ENCODE peak calls at places on chromosomes 6 and 20, in seven cellular contexts. One of them, this sample, is unnamed.

GRCh38 chr6:90469906-90470305 is 117.0 kb downstream of the MAP3K7 start:
- DNase-seq in IMR-90: no peak
- DNase-seq in transverse colon: no peak
- DNase-seq in heart right ventricle: no peak
- DNase-seq in BJ: no peak
- DNase-seq in psoas muscle: no peak
- DNase-seq in naive thymus-derived CD4-positive, alpha-beta T cell: no peak
- DNase-seq in this sample: peak; percentile 7

GRCh38 chr20:22993823-22994222 is 41.3 kb upstream of the SSTR4 start:
- DNase-seq in IMR-90: no peak
- DNase-seq in heart right ventricle: no peak
- DNase-seq in psoas muscle: no peak
- DNase-seq in transverse colon: no peak
- DNase-seq in naive thymus-derived CD4-positive, alpha-beta T cell: no peak
- DNase-seq in BJ: no peak
- DNase-seq in this sample: no peak

GRCh38 chr20:62087227-62087626 is 21.5 kb upstream of the TAF4 start:
- DNase-seq in psoas muscle: no peak
- DNase-seq in IMR-90: no peak
- DNase-seq in heart right ventricle: no peak
- DNase-seq in BJ: no peak
- DNase-seq in transverse colon: no peak
- DNase-seq in naive thymus-derived CD4-positive, alpha-beta T cell: no peak
- DNase-seq in this sample: no peak

GRCh38 chr6:37119387-37119886 is 50.5 kb upstream of the PIM1 start:
- DNase-seq in BJ: no peak
- DNase-seq in transverse colon: no peak
- DNase-seq in psoas muscle: no peak
- DNase-seq in heart right ventricle: no peak
- DNase-seq in IMR-90: no peak
- DNase-seq in naive thymus-derived CD4-positive, alpha-beta T cell: no peak
- DNase-seq in this sample: no peak

GRCh38 chr6:3869632-3870527 is 20.7 kb downstream of the FAM50B start:
- DNase-seq in heart right ventricle: no peak
- DNase-seq in transverse colon: peak; percentile 19
- DNase-seq in psoas muscle: no peak
- DNase-seq in IMR-90: no peak
- DNase-seq in BJ: no peak
- DNase-seq in naive thymus-derived CD4-positive, alpha-beta T cell: no peak
- DNase-seq in this sample: no peak

GRCh38 chr6:157513619-157514485 is 132.9 kb downstream of the ZDHHC14 start:
- DNase-seq in IMR-90: no peak
- DNase-seq in psoas muscle: no peak
- DNase-seq in BJ: no peak
- DNase-seq in heart right ventricle: no peak
- DNase-seq in transverse colon: no peak
- DNase-seq in naive thymus-derived CD4-positive, alpha-beta T cell: no peak
- DNase-seq in this sample: no peak

GRCh38 chr6:159853735-159854134 is 37.1 kb upstream of the MAS1 start:
- DNase-seq in BJ: no peak
- DNase-seq in naive thymus-derived CD4-positive, alpha-beta T cell: no peak
- DNase-seq in heart right ventricle: no peak
- DNase-seq in psoas muscle: no peak
- DNase-seq in IMR-90: no peak
- DNase-seq in transverse colon: no peak
- DNase-seq in this sample: no peak

GRCh38 chr6:131766631-131767030 is 41.2 kb upstream of the ENPP1 start:
- DNase-seq in transverse colon: no peak
- DNase-seq in heart right ventricle: no peak
- DNase-seq in BJ: no peak
- DNase-seq in naive thymus-derived CD4-positive, alpha-beta T cell: no peak
- DNase-seq in IMR-90: no peak
- DNase-seq in psoas muscle: no peak
- DNase-seq in this sample: no peak

GRCh38 chr6:106789436-106790145 is 160.2 kb downstream of the QRSL1 start:
- DNase-seq in psoas muscle: no peak
- DNase-seq in naive thymus-derived CD4-positive, alpha-beta T cell: no peak
- DNase-seq in heart right ventricle: no peak
- DNase-seq in transverse colon: no peak
- DNase-seq in BJ: no peak
- DNase-seq in IMR-90: no peak
- DNase-seq in this sample: no peak

GRCh38 chr6:30824698-30825097 is 59.6 kb upstream of the DDR1 start:
- DNase-seq in heart right ventricle: no peak
- DNase-seq in psoas muscle: no peak
- DNase-seq in IMR-90: no peak
- DNase-seq in naive thymus-derived CD4-positive, alpha-beta T cell: no peak
- DNase-seq in transverse colon: peak; percentile 29
- DNase-seq in BJ: no peak
- DNase-seq in this sample: no peak

GRCh38 chr6:119658917-119659316 is 309.4 kb upstream of the MAN1A1 start:
- DNase-seq in BJ: no peak
- DNase-seq in psoas muscle: no peak
- DNase-seq in transverse colon: no peak
- DNase-seq in heart right ventricle: no peak
- DNase-seq in naive thymus-derived CD4-positive, alpha-beta T cell: no peak
- DNase-seq in IMR-90: no peak
- DNase-seq in this sample: no peak

GRCh38 chr20:46811328-46812084 is 83.1 kb upstream of the EYA2 start:
- DNase-seq in IMR-90: no peak
- DNase-seq in transverse colon: no peak
- DNase-seq in psoas muscle: no peak
- DNase-seq in heart right ventricle: no peak
- DNase-seq in naive thymus-derived CD4-positive, alpha-beta T cell: no peak
- DNase-seq in BJ: no peak
- DNase-seq in this sample: no peak

GRCh38 chr20:39862613-39863012 is 826.4 kb downstream of the MAFB start:
- DNase-seq in IMR-90: no peak
- DNase-seq in naive thymus-derived CD4-positive, alpha-beta T cell: no peak
- DNase-seq in psoas muscle: no peak
- DNase-seq in transverse colon: no peak
- DNase-seq in heart right ventricle: no peak
- DNase-seq in BJ: no peak
- DNase-seq in this sample: peak; percentile 62

GRCh38 chr6:96089173-96089572 is 73.4 kb downstream of the FUT9 start:
- DNase-seq in BJ: no peak
- DNase-seq in psoas muscle: no peak
- DNase-seq in heart right ventricle: no peak
- DNase-seq in IMR-90: no peak
- DNase-seq in naive thymus-derived CD4-positive, alpha-beta T cell: no peak
- DNase-seq in transverse colon: no peak
- DNase-seq in this sample: no peak

GRCh38 chr20:8530022-8530421 is 398.0 kb downstream of the PLCB1 start:
- DNase-seq in naive thymus-derived CD4-positive, alpha-beta T cell: no peak
- DNase-seq in transverse colon: no peak
- DNase-seq in BJ: no peak
- DNase-seq in IMR-90: peak; percentile 23
- DNase-seq in heart right ventricle: no peak
- DNase-seq in psoas muscle: no peak
- DNase-seq in this sample: peak; percentile 41

GRCh38 chr6:12118604-12119003 is 106.5 kb downstream of the HIVEP1 start:
- DNase-seq in naive thymus-derived CD4-positive, alpha-beta T cell: no peak
- DNase-seq in psoas muscle: no peak
- DNase-seq in BJ: no peak
- DNase-seq in IMR-90: no peak
- DNase-seq in heart right ventricle: no peak
- DNase-seq in transverse colon: no peak
- DNase-seq in this sample: no peak

GRCh38 chr20:34637245-34638185 is 39.4 kb downstream of the PIGU start:
- DNase-seq in transverse colon: no peak
- DNase-seq in BJ: peak; percentile 61
- DNase-seq in psoas muscle: no peak
- DNase-seq in naive thymus-derived CD4-positive, alpha-beta T cell: no peak
- DNase-seq in IMR-90: peak; percentile 80
- DNase-seq in heart right ventricle: no peak
- DNase-seq in this sample: peak; percentile 95

GRCh38 chr6:108238321-108238720 is 22.5 kb downstream of the SNX3 start:
- DNase-seq in heart right ventricle: no peak
- DNase-seq in naive thymus-derived CD4-positive, alpha-beta T cell: no peak
- DNase-seq in BJ: no peak
- DNase-seq in psoas muscle: no peak
- DNase-seq in transverse colon: no peak
- DNase-seq in IMR-90: no peak
- DNase-seq in this sample: no peak

GRCh38 chr6:23414204-23414501 is 711.9 kb upstream of the NRSN1 start:
- DNase-seq in psoas muscle: no peak
- DNase-seq in transverse colon: no peak
- DNase-seq in naive thymus-derived CD4-positive, alpha-beta T cell: no peak
- DNase-seq in BJ: peak; percentile 54
- DNase-seq in IMR-90: peak; percentile 92
- DNase-seq in heart right ventricle: no peak
- DNase-seq in this sample: peak; percentile 89

GRCh38 chr6:10033223-10033829 is 381.5 kb downstream of the TFAP2A start:
- DNase-seq in BJ: no peak
- DNase-seq in naive thymus-derived CD4-positive, alpha-beta T cell: no peak
- DNase-seq in heart right ventricle: no peak
- DNase-seq in transverse colon: no peak
- DNase-seq in IMR-90: no peak
- DNase-seq in psoas muscle: no peak
- DNase-seq in this sample: peak; percentile 39

GRCh38 chr20:9185511-9185910 is 116.6 kb downstream of the PLCB4 start:
- DNase-seq in naive thymus-derived CD4-positive, alpha-beta T cell: no peak
- DNase-seq in psoas muscle: no peak
- DNase-seq in BJ: no peak
- DNase-seq in transverse colon: no peak
- DNase-seq in IMR-90: peak; percentile 89
- DNase-seq in heart right ventricle: no peak
- DNase-seq in this sample: peak; percentile 25

GRCh38 chr20:53916173-53916512 is 154.3 kb downstream of the BCAS1 start:
- DNase-seq in psoas muscle: no peak
- DNase-seq in transverse colon: no peak
- DNase-seq in IMR-90: no peak
- DNase-seq in BJ: no peak
- DNase-seq in naive thymus-derived CD4-positive, alpha-beta T cell: no peak
- DNase-seq in heart right ventricle: no peak
- DNase-seq in this sample: no peak

GRCh38 chr20:53911301-53911700 is 159.1 kb downstream of the BCAS1 start:
- DNase-seq in BJ: no peak
- DNase-seq in naive thymus-derived CD4-positive, alpha-beta T cell: no peak
- DNase-seq in IMR-90: no peak
- DNase-seq in heart right ventricle: no peak
- DNase-seq in transverse colon: peak; percentile 3
- DNase-seq in psoas muscle: no peak
- DNase-seq in this sample: no peak

GRCh38 chr20:53914861-53915458 is 155.4 kb downstream of the BCAS1 start:
- DNase-seq in psoas muscle: no peak
- DNase-seq in transverse colon: no peak
- DNase-seq in IMR-90: no peak
- DNase-seq in naive thymus-derived CD4-positive, alpha-beta T cell: no peak
- DNase-seq in heart right ventricle: no peak
- DNase-seq in BJ: no peak
- DNase-seq in this sample: peak; percentile 34

GRCh38 chr20:53915459-53916172 is 154.8 kb downstream of the BCAS1 start:
- DNase-seq in transverse colon: peak; percentile 99
- DNase-seq in psoas muscle: peak; percentile 95
- DNase-seq in BJ: peak; percentile 64
- DNase-seq in IMR-90: peak; percentile 86
- DNase-seq in heart right ventricle: peak; percentile 96
- DNase-seq in naive thymus-derived CD4-positive, alpha-beta T cell: peak; percentile 86
- DNase-seq in this sample: peak; percentile 98

GRCh38 chr20:53914091-53914860 is 156.1 kb downstream of the BCAS1 start:
- DNase-seq in BJ: no peak
- DNase-seq in IMR-90: peak; percentile 64
- DNase-seq in heart right ventricle: no peak
- DNase-seq in psoas muscle: no peak
- DNase-seq in naive thymus-derived CD4-positive, alpha-beta T cell: no peak
- DNase-seq in transverse colon: peak; percentile 8
- DNase-seq in this sample: peak; percentile 50
- H3K4me3 ChIP-seq in BJ: no peak overlapping the region
- H3K4me3 ChIP-seq in IMR-90: no peak overlapping the region
- H3K4me3 ChIP-seq in heart right ventricle: peak overlapping the region; percentile 72
- H3K4me3 ChIP-seq in psoas muscle: peak overlapping the region; percentile 79
- H3K4me3 ChIP-seq in naive thymus-derived CD4-positive, alpha-beta T cell: no peak overlapping the region
- H3K4me3 ChIP-seq in transverse colon: no peak overlapping the region
- H3K4me3 ChIP-seq in this sample: peak overlapping the region; percentile 85

DNA sequence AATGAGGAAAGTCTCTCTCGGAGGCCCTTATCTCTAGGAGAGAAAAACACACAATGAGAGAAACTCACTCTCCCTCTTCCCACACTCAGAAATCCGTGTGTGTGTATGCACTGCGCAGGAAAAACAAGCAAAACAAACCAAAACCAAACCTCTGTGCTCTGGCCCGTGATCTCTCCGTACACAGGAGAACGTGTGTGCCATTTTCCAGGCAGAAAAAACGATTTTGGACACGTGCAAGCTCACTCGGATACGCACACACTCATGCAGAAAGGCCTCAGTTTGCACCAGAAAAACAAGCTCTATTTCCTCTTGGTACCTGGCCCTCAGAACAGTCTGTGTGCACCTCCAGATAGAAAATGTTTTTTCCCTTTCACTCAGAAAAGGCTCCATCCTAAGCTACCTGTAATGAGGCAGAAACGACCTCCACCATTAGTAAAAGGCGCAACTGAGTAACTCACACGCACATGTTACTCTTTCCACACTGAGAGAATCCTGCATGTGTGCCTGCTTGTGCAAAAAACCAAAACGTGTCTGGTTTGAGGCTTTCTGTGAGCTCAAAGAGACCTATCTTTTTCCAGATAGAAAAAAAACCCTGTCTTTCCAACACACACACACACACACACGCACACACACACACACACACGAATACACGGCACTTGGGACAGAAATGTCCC is 99.2 kb downstream of the EDN3 start:
- DNase-seq in transverse colon: no peak
- DNase-seq in BJ: no peak
- DNase-seq in IMR-90: no peak
- DNase-seq in naive thymus-derived CD4-positive, alpha-beta T cell: no peak
- DNase-seq in psoas muscle: no peak
- DNase-seq in heart right ventricle: no peak
- DNase-seq in this sample: no peak
- H3K27me3 ChIP-seq in transverse colon: peaks cover 48% of the 10 kb centered on the region
- H3K27me3 ChIP-seq in BJ: peaks cover 1% of the 10 kb centered on the region
- H3K27me3 ChIP-seq in IMR-90: peaks cover 10% of the 10 kb centered on the region
- H3K27me3 ChIP-seq in naive thymus-derived CD4-positive, alpha-beta T cell: peaks cover 5% of the 10 kb centered on the region
- H3K27me3 ChIP-seq in psoas muscle: peaks cover 23% of the 10 kb centered on the region
- H3K27me3 ChIP-seq in heart right ventricle: peaks cover 93% of the 10 kb centered on the region
- H3K27me3 ChIP-seq in this sample: peaks cover 85% of the 10 kb centered on the region

DNA sequence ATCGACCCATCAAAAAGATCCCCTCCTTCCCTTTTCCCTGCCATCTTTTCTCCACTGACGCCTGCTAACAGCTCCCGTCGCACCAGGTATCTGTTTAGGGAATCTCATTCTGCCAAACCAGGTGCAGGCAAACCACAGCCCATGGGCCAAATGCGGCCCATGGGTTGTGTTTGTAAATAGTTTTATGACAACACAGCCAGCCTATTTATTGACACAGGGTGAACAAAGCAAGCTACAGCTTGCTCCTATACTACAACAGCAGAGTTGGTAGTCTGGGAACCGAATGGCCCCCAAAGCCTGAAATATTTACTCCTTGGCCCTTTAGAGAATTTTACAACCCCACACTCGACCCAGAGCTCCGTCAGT is 16.4 kb downstream of the NFATC2 start:
- DNase-seq in IMR-90: no peak
- DNase-seq in naive thymus-derived CD4-positive, alpha-beta T cell: no peak
- DNase-seq in psoas muscle: no peak
- DNase-seq in transverse colon: no peak
- DNase-seq in heart right ventricle: no peak
- DNase-seq in BJ: no peak
- DNase-seq in this sample: no peak
- H3K4me3 ChIP-seq in IMR-90: no peak overlapping the region
- H3K4me3 ChIP-seq in naive thymus-derived CD4-positive, alpha-beta T cell: peak overlapping the region; percentile 33
- H3K4me3 ChIP-seq in psoas muscle: peak overlapping the region; percentile 30
- H3K4me3 ChIP-seq in transverse colon: no peak overlapping the region
- H3K4me3 ChIP-seq in heart right ventricle: peak overlapping the region; percentile 27
- H3K4me3 ChIP-seq in BJ: no peak overlapping the region
- H3K4me3 ChIP-seq in this sample: no peak overlapping the region

GRCh38 chr20:59084041-59084841 is 41.7 kb upstream of the PRELID3B start:
- DNase-seq in IMR-90: no peak
- DNase-seq in transverse colon: no peak
- DNase-seq in naive thymus-derived CD4-positive, alpha-beta T cell: no peak
- DNase-seq in psoas muscle: peak; percentile 54
- DNase-seq in BJ: no peak
- DNase-seq in heart right ventricle: peak; percentile 56
- DNase-seq in this sample: no peak
- H3K27me3 ChIP-seq in IMR-90: peaks cover 3% of the 10 kb centered on the region
- H3K27me3 ChIP-seq in transverse colon: peaks cover 3% of the 10 kb centered on the region
- H3K27me3 ChIP-seq in naive thymus-derived CD4-positive, alpha-beta T cell: no peaks in the 10 kb centered on the region
- H3K27me3 ChIP-seq in psoas muscle: no peaks in the 10 kb centered on the region
- H3K27me3 ChIP-seq in BJ: peaks cover 2% of the 10 kb centered on the region
- H3K27me3 ChIP-seq in heart right ventricle: no peaks in the 10 kb centered on the region
- H3K27me3 ChIP-seq in this sample: peaks cover 4% of the 10 kb centered on the region

This sample was measured in adipocyte.